ENCODE peak calls at places on chromosomes 12 and 14, in five cellular contexts. One of them, this sample, is unnamed.

GRCh38 chr14:29749327-29749726 is 178.3 kb downstream of the PRKD1 start:
- DNase-seq in MM.1S: no peak
- DNase-seq in heart right ventricle: no peak
- DNase-seq in substantia nigra: no peak
- DNase-seq in body of pancreas: no peak
- DNase-seq in this sample: no peak

GRCh38 chr12:63915105-63915830 is 70.8 kb downstream of the SRGAP1 start:
- DNase-seq in MM.1S: no peak
- DNase-seq in body of pancreas: no peak
- DNase-seq in substantia nigra: no peak
- DNase-seq in heart right ventricle: no peak
- DNase-seq in this sample: no peak

GRCh38 chr12:93061414-93062099 is 132.5 kb upstream of the EEA1 start:
- DNase-seq in MM.1S: no peak
- DNase-seq in substantia nigra: peak
- DNase-seq in heart right ventricle: peak
- DNase-seq in body of pancreas: no peak
- DNase-seq in this sample: no peak

GRCh38 chr14:100620437-100621100 is 33.4 kb upstream of the BEGAIN start:
- DNase-seq in substantia nigra: no peak
- DNase-seq in MM.1S: no peak
- DNase-seq in body of pancreas: peak
- DNase-seq in heart right ventricle: no peak
- DNase-seq in this sample: no peak

GRCh38 chr14:91167380-91167770 is 53.5 kb downstream of the DGLUCY start:
- DNase-seq in body of pancreas: peak
- DNase-seq in MM.1S: no peak
- DNase-seq in substantia nigra: no peak
- DNase-seq in heart right ventricle: no peak
- DNase-seq in this sample: no peak

GRCh38 chr12:43836455-43836989 is 641 bp downstream of the TMEM117 start:
- DNase-seq in MM.1S: peak
- DNase-seq in body of pancreas: peak
- DNase-seq in heart right ventricle: no peak
- DNase-seq in substantia nigra: no peak
- DNase-seq in this sample: no peak

GRCh38 chr12:27549801-27550652 is 26.0 kb downstream of the PPFIBP1 start:
- DNase-seq in MM.1S: no peak
- DNase-seq in heart right ventricle: peak
- DNase-seq in substantia nigra: no peak
- DNase-seq in body of pancreas: peak
- DNase-seq in this sample: no peak

GRCh38 chr12:50110127-50110761 is 1.8 kb upstream of the COX14 start:
- DNase-seq in substantia nigra: no peak
- DNase-seq in heart right ventricle: peak
- DNase-seq in MM.1S: peak
- DNase-seq in body of pancreas: peak
- DNase-seq in this sample: no peak

GRCh38 chr12:108801736-108802665 is 55.4 kb downstream of the SSH1 start:
- DNase-seq in heart right ventricle: no peak
- DNase-seq in substantia nigra: no peak
- DNase-seq in body of pancreas: no peak
- DNase-seq in MM.1S: no peak
- DNase-seq in this sample: no peak

GRCh38 chr12:92278378-92278828 is 132.8 kb upstream of the BTG1 start:
- DNase-seq in heart right ventricle: no peak
- DNase-seq in substantia nigra: no peak
- DNase-seq in MM.1S: no peak
- DNase-seq in body of pancreas: no peak
- DNase-seq in this sample: no peak

GRCh38 chr12:121810234-121810817 is 6.5 kb downstream of the SETD1B start:
- DNase-seq in body of pancreas: no peak
- DNase-seq in MM.1S: no peak
- DNase-seq in substantia nigra: no peak
- DNase-seq in heart right ventricle: no peak
- DNase-seq in this sample: no peak

GRCh38 chr12:96070670-96071279 is 35.4 kb upstream of the LTA4H start:
- DNase-seq in body of pancreas: no peak
- DNase-seq in heart right ventricle: no peak
- DNase-seq in MM.1S: no peak
- DNase-seq in substantia nigra: no peak
- DNase-seq in this sample: no peak
- H3K27ac ChIP-seq in body of pancreas: no peak
- H3K27ac ChIP-seq in heart right ventricle: no peak
- H3K27ac ChIP-seq in MM.1S: no peak
- H3K27ac ChIP-seq in substantia nigra: no peak
- H3K27ac ChIP-seq in this sample: no peak

GRCh38 chr12:95637010-95637409 is 85.7 kb upstream of the USP44 start:
- DNase-seq in substantia nigra: no peak
- DNase-seq in MM.1S: no peak
- DNase-seq in body of pancreas: no peak
- DNase-seq in heart right ventricle: no peak
- DNase-seq in this sample: no peak
- H3K27ac ChIP-seq in substantia nigra: no peak
- H3K27ac ChIP-seq in MM.1S: no peak
- H3K27ac ChIP-seq in body of pancreas: no peak
- H3K27ac ChIP-seq in heart right ventricle: no peak
- H3K27ac ChIP-seq in this sample: no peak

DNA sequence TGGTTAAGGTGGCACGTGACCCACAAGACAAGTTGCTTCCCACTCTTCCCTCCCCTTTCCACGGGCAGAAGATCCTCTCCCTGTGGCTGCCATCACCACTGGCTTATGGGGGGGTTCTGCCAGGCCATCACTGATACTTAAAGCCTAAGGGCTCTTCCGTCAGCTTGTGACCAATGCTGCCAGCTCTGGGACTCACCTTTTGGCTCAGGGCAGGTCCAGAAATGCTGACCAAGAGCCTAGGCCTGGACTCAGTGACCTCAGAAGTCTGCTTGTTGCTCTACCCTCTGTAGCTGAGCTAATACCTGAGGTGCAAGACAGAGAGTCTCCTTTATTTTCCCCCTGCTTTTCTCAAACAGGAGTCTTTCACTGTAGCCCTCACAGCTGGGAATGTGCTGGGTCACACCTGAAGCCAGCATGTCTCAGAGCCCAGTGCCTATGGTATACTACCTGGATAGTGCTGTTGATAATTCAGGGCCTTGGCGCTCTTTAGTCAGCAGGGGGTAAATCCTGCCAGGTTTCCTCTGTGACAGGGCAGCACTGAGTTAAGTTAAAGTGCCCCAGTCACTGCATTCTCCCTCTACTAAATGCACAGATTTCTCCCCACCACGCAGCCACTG is 19.7 kb downstream of the FGD4 start:
- DNase-seq in MM.1S: no peak
- DNase-seq in substantia nigra: no peak
- DNase-seq in heart right ventricle: no peak
- DNase-seq in body of pancreas: no peak
- DNase-seq in this sample: no peak
- H3K27ac ChIP-seq in MM.1S: no peak
- H3K27ac ChIP-seq in substantia nigra: no peak
- H3K27ac ChIP-seq in heart right ventricle: no peak
- H3K27ac ChIP-seq in body of pancreas: peak
- H3K27ac ChIP-seq in this sample: no peak

DNA sequence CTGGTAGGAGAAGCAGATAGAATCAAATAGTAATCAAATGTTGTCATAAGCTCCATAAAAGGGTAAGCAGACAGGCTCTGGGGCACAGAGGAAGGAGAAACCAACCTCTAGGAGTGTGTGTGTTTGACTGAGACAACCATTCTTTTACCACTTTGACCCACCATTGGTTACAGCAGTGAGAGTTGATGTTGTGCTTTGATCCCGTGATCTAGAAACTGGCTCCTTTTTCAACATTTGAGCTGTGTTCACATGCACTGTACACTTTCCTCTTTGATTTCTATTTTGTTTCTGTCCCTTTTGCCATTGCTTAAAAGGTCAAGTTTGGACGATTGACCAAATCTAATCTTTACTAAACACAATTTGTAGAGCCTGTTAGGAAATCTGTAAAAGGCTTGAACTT is 108.0 kb downstream of the DAAM1 start:
- DNase-seq in heart right ventricle: no peak
- DNase-seq in MM.1S: no peak
- DNase-seq in substantia nigra: no peak
- DNase-seq in body of pancreas: no peak
- DNase-seq in this sample: no peak
- H3K27ac ChIP-seq in heart right ventricle: peak
- H3K27ac ChIP-seq in MM.1S: no peak
- H3K27ac ChIP-seq in substantia nigra: no peak
- H3K27ac ChIP-seq in body of pancreas: no peak
- H3K27ac ChIP-seq in this sample: no peak

GRCh38 chr12:3752096-3752709 is 706 bp downstream of the CRACR2A start:
- DNase-seq in body of pancreas: no peak
- DNase-seq in MM.1S: peak
- DNase-seq in heart right ventricle: peak
- DNase-seq in substantia nigra: no peak
- DNase-seq in this sample: peak
- H3K27ac ChIP-seq in body of pancreas: peak
- H3K27ac ChIP-seq in MM.1S: peak
- H3K27ac ChIP-seq in heart right ventricle: peak
- H3K27ac ChIP-seq in substantia nigra: no peak
- H3K27ac ChIP-seq in this sample: peak

DNA sequence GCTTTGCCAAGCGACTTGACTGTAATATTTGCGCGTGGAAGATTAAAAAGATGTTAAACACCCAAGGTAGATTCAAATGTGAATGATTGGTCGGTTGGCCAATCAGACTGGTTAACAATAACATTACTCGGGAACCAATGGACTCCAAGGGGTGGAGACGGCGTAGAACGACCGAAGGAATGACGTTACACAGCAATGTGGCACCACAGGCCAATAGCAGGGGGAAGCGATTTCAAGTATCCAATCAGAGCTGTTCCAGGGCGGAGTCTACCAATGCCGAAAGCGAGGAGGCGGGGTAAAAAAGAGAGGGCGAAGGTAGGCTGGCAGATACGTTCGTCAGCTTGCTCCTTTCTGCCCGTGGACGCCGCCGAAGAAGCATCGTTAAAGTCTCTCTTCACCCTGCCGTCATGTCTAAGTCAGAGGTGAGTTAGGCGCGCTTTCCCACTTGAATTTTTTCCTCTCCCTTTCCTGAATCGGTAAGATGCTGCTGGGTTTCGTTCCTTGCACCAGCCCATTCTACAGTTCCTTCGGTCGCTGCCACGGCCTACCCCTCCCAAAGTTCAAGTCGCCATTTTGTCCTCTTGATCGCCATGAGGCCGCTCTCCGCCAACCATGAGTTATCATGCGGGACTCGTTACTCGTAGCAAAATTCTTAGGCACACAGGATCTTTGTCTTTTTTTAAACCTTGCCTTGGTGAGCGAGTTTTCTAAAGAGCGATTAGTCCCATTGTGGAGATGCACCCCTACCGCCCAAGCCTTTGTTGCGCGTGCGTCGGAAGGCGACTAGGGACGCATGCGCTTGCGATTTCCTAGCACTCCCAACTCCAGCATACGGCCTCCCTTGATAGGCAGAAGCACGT is at the start of gene HNRNPA1:
- DNase-seq in body of pancreas: peak
- DNase-seq in heart right ventricle: peak
- DNase-seq in substantia nigra: peak
- DNase-seq in MM.1S: peak
- DNase-seq in this sample: peak
- H3K27ac ChIP-seq in body of pancreas: peak
- H3K27ac ChIP-seq in heart right ventricle: peak
- H3K27ac ChIP-seq in substantia nigra: peak
- H3K27ac ChIP-seq in MM.1S: peak
- H3K27ac ChIP-seq in this sample: peak

GRCh38 chr12:124402281-124403066 is 107.6 kb downstream of the RFLNA start:
- DNase-seq in MM.1S: no peak
- DNase-seq in substantia nigra: no peak
- DNase-seq in body of pancreas: no peak
- DNase-seq in heart right ventricle: no peak
- DNase-seq in this sample: no peak
- H3K27ac ChIP-seq in MM.1S: no peak
- H3K27ac ChIP-seq in substantia nigra: peak
- H3K27ac ChIP-seq in body of pancreas: no peak
- H3K27ac ChIP-seq in heart right ventricle: peak
- H3K27ac ChIP-seq in this sample: no peak

DNA sequence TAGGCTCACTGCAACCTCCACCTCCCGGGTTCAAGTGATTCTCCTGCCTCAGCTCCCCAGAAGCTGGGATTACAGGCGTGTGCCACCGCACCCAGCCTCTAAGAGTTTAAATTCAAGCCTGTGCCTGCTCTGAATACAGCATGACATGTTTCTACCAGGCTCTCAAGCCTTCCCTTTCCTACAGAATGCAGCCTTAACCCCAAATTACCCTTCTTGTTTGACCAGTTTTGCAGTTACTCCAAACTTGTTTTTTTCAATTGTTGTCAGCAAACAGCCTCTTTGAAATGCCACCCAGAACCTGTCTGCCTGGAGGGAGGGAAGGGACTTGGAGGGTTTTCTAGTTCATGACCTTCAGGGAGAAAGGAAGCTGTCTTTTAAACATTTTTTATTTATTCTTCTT is 15.4 kb downstream of the GLTP start:
- DNase-seq in heart right ventricle: no peak
- DNase-seq in MM.1S: no peak
- DNase-seq in substantia nigra: no peak
- DNase-seq in body of pancreas: peak
- DNase-seq in this sample: no peak
- H3K27ac ChIP-seq in heart right ventricle: no peak
- H3K27ac ChIP-seq in MM.1S: no peak
- H3K27ac ChIP-seq in substantia nigra: peak
- H3K27ac ChIP-seq in body of pancreas: peak
- H3K27ac ChIP-seq in this sample: no peak

This sample was measured in CD8-positive, alpha-beta memory T cell.